ENCODE peak calls at places on chromosomes 4 and X, in six cellular contexts. K, N, E, I, D and V are unnamed samples.

GRCh38 chrX:49860867-49861535 is 18.3 kb upstream of the USP27X start:
- DNase-seq in K (no peak), N (no peak), E (no peak), I (no peak), D (no peak), V (no peak)

GRCh38 chrX:101415180-101416130 is 7.4 kb downstream of the HNRNPH2 start:
- DNase-seq in K (no peak), N (no peak), E (peak; percentile 78), I (no peak), D (peak; percentile 57), V (no peak)

GRCh38 chrX:3134316-3134715 is 93.0 kb downstream of the ARSF start:
- DNase-seq in K (no peak), N (no peak), E (no peak), I (no peak), D (no peak), V (no peak)

GRCh38 chrX:2974946-2975345 is 31.4 kb upstream of the ARSH start:
- DNase-seq in K (no peak), N (no peak), E (no peak), I (no peak), D (no peak), V (no peak)

GRCh38 chr4:177283167-177283566 is 26.5 kb upstream of the NEIL3 start:
- DNase-seq in K (no peak), N (no peak), E (no peak), I (no peak), D (no peak), V (no peak)

GRCh38 chr4:7684294-7684693 is 249.6 kb upstream of the PSAPL1 start:
- DNase-seq in K (no peak), N (no peak), E (no peak), I (no peak), D (no peak), V (no peak)

GRCh38 chr4:36064147-36064546 is 180.2 kb downstream of the ARAP2 start:
- DNase-seq in K (no peak), N (no peak), E (no peak), I (no peak), D (no peak), V (no peak)

GRCh38 chr4:146368209-146368608 is 153.5 kb downstream of the SLC10A7 start:
- DNase-seq in K (no peak), N (no peak), E (peak; percentile 80), I (no peak), D (no peak), V (no peak)

GRCh38 chr4:139746430-139746829 is 80.8 kb downstream of the MGST2 start:
- DNase-seq in K (no peak), N (no peak), E (no peak), I (no peak), D (no peak), V (no peak)

GRCh38 chr4:53005149-53005546 is 143.0 kb downstream of the RASL11B start:
- DNase-seq in K (no peak), N (no peak), E (peak; percentile 36), I (no peak), D (no peak), V (no peak)

GRCh38 chr4:76570141-76570989 is 135.3 kb downstream of the SHROOM3 start:
- DNase-seq in K (no peak), N (no peak), E (no peak), I (peak; percentile 83), D (no peak), V (no peak)

GRCh38 chrX:153831435-153832150 is 1.2 kb upstream of the PDZD4 start:
- DNase-seq in K (no peak), N (no peak), E (no peak), I (no peak), D (no peak), V (no peak)

GRCh38 chr4:182808673-182809416 is 108.3 kb downstream of the DCTD start:
- DNase-seq in K (no peak), N (no peak), E (no peak), I (no peak), D (no peak), V (no peak)

GRCh38 chrX:48909703-48910102 is 1.7 kb downstream of the SLC35A2 start:
- DNase-seq in K (no peak), N (no peak), E (no peak), I (no peak), D (no peak), V (no peak)

GRCh38 chrX:108699368-108699767 is 37.0 kb downstream of the IRS4 start:
- DNase-seq in K (no peak), N (no peak), E (peak; percentile 42), I (no peak), D (peak; percentile 5), V (no peak)

GRCh38 chr4:3868146-3868840 is 102.1 kb downstream of the ADRA2C start:
- DNase-seq in K (no peak), N (no peak), E (no peak), I (no peak), D (no peak), V (no peak)

GRCh38 chr4:135497563-135498152 is 1296.1 kb upstream of the PABPC4L start:
- DNase-seq in K (no peak), N (no peak), E (no peak), I (no peak), D (no peak), V (no peak)

GRCh38 chrX:132745593-132745992 is 212.8 kb downstream of the HS6ST2 start:
- DNase-seq in K (no peak), N (no peak), E (no peak), I (no peak), D (no peak), V (no peak)

GRCh38 chrX:134173541-134174272 is 63.3 kb upstream of the CCDC160 start:
- DNase-seq in K (no peak), N (no peak), E (no peak), I (no peak), D (no peak), V (no peak)

GRCh38 chr4:16667464-16667863 is 231.0 kb downstream of the LDB2 start:
- DNase-seq in K (no peak), N (no peak), E (no peak), I (no peak), D (no peak), V (no peak)

GRCh38 chr4:119300072-119300387 is 21.9 kb downstream of the FABP2 start:
- DNase-seq in K (no peak), N (peak; percentile 75), E (peak; percentile 68), I (peak; percentile 50), D (peak; percentile 10), V (peak; percentile 54)

GRCh38 chr4:121765941-121766538 is 1.1 kb upstream of the SMIM43 start:
- DNase-seq in K (no peak), N (no peak), E (no peak), I (no peak), D (no peak), V (no peak)

GRCh38 chr4:121760205-121760604 is 4.8 kb downstream of the SMIM43 start:
- DNase-seq in K (no peak), N (no peak), E (no peak), I (no peak), D (no peak), V (no peak)

GRCh38 chr4:121765368-121765705 is 373 bp upstream of the SMIM43 start:
- DNase-seq in K (no peak), N (no peak), E (peak; percentile 4), I (no peak), D (no peak), V (no peak)

GRCh38 chr4:121764702-121765367 is at the start of gene SMIM43:
- DNase-seq in K (no peak), N (no peak), E (peak; percentile 13), I (peak; percentile 9), D (no peak), V (peak; percentile 48)

GRCh38 chr4:121764303-121764701 is 662 bp downstream of the SMIM43 start:
- DNase-seq in K (no peak), N (no peak), E (peak; percentile 15), I (no peak), D (no peak), V (no peak)
- H3K4me3 ChIP-seq in K (peak overlapping the region; percentile 37), N (peak overlapping the region; percentile 41), E (peak overlapping the region; percentile 51), I (no peak overlapping the region), D (peak overlapping the region; percentile 53), V (peak overlapping the region; percentile 47)

GRCh38 chrX:29926659-29927058 is 288.7 kb upstream of the MAGEB2 start:
- DNase-seq in K (no peak), N (no peak), E (no peak), I (no peak), D (no peak), V (no peak)

GRCh38 chrX:29922607-29923006 is 292.8 kb upstream of the MAGEB2 start:
- DNase-seq in K (no peak), N (no peak), E (no peak), I (no peak), D (no peak), V (no peak)

GRCh38 chrX:29926056-29926455 is 289.3 kb upstream of the MAGEB2 start:
- DNase-seq in K (no peak), N (no peak), E (no peak), I (no peak), D (no peak), V (no peak)
- H3K27ac ChIP-seq in K (no peak overlapping the region), N (no peak overlapping the region), E (no peak overlapping the region), I (no peak overlapping the region), D (no peak overlapping the region), V (no peak overlapping the region)

DNA sequence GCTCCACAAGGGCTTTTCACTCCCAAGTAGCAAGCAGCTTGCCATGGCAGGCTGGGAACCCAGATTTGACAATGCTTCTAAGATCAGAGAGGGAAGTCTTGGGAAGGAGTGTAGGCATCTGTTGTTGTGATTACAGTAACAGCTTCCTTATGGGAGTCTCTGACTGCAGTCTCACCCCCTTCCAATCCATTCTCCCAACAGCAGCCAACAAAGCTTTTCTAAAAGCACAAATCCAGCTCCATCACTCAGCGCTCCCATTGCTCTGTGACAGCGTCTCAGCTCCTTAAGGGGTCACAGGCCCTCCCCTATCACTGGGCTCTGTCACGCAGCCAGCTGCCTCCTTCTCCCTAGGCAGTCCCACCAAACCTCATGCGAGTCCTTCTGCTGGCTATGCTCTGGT is 7.1 kb downstream of the IGFBP7 start:
- DNase-seq in K (no peak), N (no peak), E (peak; percentile 59), I (no peak), D (no peak), V (no peak)
- H3K4me3 ChIP-seq in K (no peak overlapping the region), N (no peak overlapping the region), E (no peak overlapping the region), I (no peak overlapping the region), D (no peak overlapping the region), V (no peak overlapping the region)

GRCh38 chrX:10208281-10208856 is 51.6 kb downstream of the CLCN4 start:
- DNase-seq in K (no peak), N (no peak), E (no peak), I (no peak), D (no peak), V (no peak)

GRCh38 chrX:10216208-10216607 is 59.4 kb downstream of the CLCN4 start:
- DNase-seq in K (no peak), N (no peak), E (no peak), I (no peak), D (no peak), V (no peak)

GRCh38 chrX:10213716-10214115 is 56.9 kb downstream of the CLCN4 start:
- DNase-seq in K (no peak), N (no peak), E (no peak), I (no peak), D (no peak), V (no peak)

GRCh38 chrX:10208953-10209352 is 52.2 kb downstream of the CLCN4 start:
- DNase-seq in K (no peak), N (no peak), E (no peak), I (no peak), D (no peak), V (no peak)

DNA sequence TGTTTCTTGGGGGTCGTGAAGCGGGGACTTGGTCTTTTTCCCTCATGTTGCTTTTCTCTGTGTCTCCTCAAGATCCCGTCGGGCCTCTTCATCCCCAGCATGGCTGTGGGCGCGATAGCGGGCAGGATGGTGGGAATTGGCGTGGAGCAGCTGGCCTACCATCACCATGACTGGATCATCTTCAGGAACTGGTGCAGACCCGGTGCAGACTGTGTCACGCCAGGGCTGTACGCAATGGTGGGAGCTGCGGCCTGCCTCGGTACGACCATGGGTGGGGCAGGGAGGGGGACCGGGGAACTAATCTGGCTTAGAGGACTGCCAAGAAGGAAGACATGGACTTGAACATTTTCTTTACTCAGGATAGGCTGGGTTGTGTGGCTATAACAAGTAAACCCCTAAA is 55.6 kb downstream of the CLCN4 start:
- DNase-seq in K (no peak), N (no peak), E (no peak), I (no peak), D (no peak), V (no peak)
- H3K27ac ChIP-seq in K (no peak overlapping the region), N (no peak overlapping the region), E (no peak overlapping the region), I (no peak overlapping the region), D (no peak overlapping the region), V (no peak overlapping the region)